ENCODE peak calls at places on chromosomes 5 and 9, in ten cellular contexts. W is RWPE1, S is fibroblast of mammary gland, E is HL-60, L is sigmoid colon, Y is uterus, N is OCI-LY7, V is AG09319, U is ovary, F is left lung. B is an unnamed sample.

GRCh38 chr5:172678902-172679301 is 37.8 kb downstream of the NEURL1B start:
- DNase-seq in W (no peak), S (no peak), E (no peak), L (peak), Y (peak), N (no peak), V (no peak), U (peak), F (no peak), B (peak)

GRCh38 chr5:63822633-63823032 is 139.6 kb downstream of the HTR1A start:
- DNase-seq in W (peak), S (no peak), E (no peak), L (no peak), Y (no peak), N (no peak), V (no peak), U (no peak), F (no peak), B (no peak)

GRCh38 chr9:37761511-37761910 is 7.9 kb downstream of the TRMT10B start:
- DNase-seq in W (no peak), S (peak), E (no peak), L (no peak), Y (no peak), N (no peak), V (no peak), U (no peak), F (no peak), B (no peak)

GRCh38 chr5:5288236-5288635 is 134.2 kb upstream of the ICE1 start:
- DNase-seq in W (peak), S (peak), E (no peak), L (no peak), Y (no peak), N (no peak), V (no peak), U (no peak), F (no peak), B (no peak)

GRCh38 chr5:143277536-143277935 is 126.0 kb downstream of the NR3C1 start:
- DNase-seq in W (no peak), S (no peak), E (no peak), L (no peak), Y (no peak), N (no peak), V (no peak), U (no peak), F (no peak), B (no peak)

GRCh38 chr5:66367814-66368541 is 223.9 kb downstream of the SREK1 start:
- DNase-seq in W (no peak), S (no peak), E (no peak), L (no peak), Y (no peak), N (no peak), V (no peak), U (no peak), F (no peak), B (no peak)

GRCh38 chr5:120604898-120605297 is 140.8 kb downstream of the PRR16 start:
- DNase-seq in W (peak), S (peak), E (no peak), L (no peak), Y (no peak), N (no peak), V (peak), U (no peak), F (no peak), B (no peak)

GRCh38 chr5:1951165-1951816 is 68.6 kb upstream of the IRX4 start:
- DNase-seq in W (no peak), S (no peak), E (no peak), L (no peak), Y (no peak), N (no peak), V (no peak), U (no peak), F (no peak), B (no peak)

GRCh38 chr5:12147513-12147912 is 243.3 kb upstream of the CTNND2 start:
- DNase-seq in W (no peak), S (no peak), E (no peak), L (no peak), Y (no peak), N (no peak), V (no peak), U (no peak), F (no peak), B (no peak)

GRCh38 chr5:159290741-159291140 is 27.7 kb downstream of the UBLCP1 start:
- DNase-seq in W (peak), S (no peak), E (no peak), L (no peak), Y (no peak), N (no peak), V (no peak), U (no peak), F (no peak), B (no peak)

DNA sequence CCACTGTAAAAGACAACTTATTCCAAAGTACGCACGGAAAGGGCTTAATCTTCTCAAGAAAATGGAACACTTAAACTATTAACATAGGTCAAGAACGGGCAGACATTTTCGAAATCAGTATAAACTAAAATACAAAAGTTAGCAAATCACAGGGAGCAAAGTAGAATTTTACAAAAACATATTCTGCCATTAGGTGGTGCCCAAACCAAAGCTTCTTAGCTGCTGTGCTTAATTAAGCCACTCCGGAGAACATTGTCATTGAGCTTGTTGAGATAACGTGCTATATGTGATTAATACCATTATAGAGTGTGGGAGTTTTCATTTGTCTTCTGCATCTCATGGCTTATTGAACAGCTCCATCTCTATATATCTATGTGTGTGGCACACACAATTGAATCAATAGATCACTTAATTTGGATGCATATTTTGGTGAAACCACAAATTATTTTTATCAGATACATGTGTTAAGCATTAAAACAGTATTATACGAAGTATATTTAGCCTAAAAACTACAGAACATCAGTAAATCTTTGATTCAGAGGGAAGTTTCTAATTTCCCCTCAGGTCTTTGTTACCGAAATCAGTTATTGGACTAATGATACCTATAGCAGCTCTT is 23.4 kb downstream of the UBLCP1 start:
- DNase-seq in W (no peak), S (peak), E (peak), L (no peak), Y (no peak), N (peak), V (no peak), U (no peak), F (no peak), B (no peak)
- TF ChIP-seq CTCF in W (peak), S (peak), E (peak), L (no peak), Y (peak), N (peak), V (peak), U (peak), F (peak), B (peak)

GRCh38 chr9:134642385-134643181 is 980 bp downstream of the COL5A1 start:
- DNase-seq in W (peak), S (peak), E (no peak), L (peak), Y (peak), N (no peak), V (peak), U (peak), F (peak), B (peak)
- TF ChIP-seq CTCF in W (no peak), S (peak), E (no peak), L (peak), Y (peak), N (no peak), V (peak), U (no peak), F (no peak), B (no peak)

GRCh38 chr5:37005252-37005651 is 128.7 kb downstream of the NIPBL start:
- DNase-seq in W (no peak), S (peak), E (no peak), L (no peak), Y (no peak), N (no peak), V (no peak), U (no peak), F (no peak), B (no peak)

GRCh38 chr5:37005946-37006540 is 129.5 kb downstream of the NIPBL start:
- DNase-seq in W (peak), S (peak), E (no peak), L (no peak), Y (no peak), N (peak), V (no peak), U (no peak), F (no peak), B (no peak)

GRCh38 chr5:36998578-36998977 is 122.0 kb downstream of the NIPBL start:
- DNase-seq in W (no peak), S (no peak), E (no peak), L (no peak), Y (no peak), N (no peak), V (no peak), U (no peak), F (no peak), B (no peak)

DNA sequence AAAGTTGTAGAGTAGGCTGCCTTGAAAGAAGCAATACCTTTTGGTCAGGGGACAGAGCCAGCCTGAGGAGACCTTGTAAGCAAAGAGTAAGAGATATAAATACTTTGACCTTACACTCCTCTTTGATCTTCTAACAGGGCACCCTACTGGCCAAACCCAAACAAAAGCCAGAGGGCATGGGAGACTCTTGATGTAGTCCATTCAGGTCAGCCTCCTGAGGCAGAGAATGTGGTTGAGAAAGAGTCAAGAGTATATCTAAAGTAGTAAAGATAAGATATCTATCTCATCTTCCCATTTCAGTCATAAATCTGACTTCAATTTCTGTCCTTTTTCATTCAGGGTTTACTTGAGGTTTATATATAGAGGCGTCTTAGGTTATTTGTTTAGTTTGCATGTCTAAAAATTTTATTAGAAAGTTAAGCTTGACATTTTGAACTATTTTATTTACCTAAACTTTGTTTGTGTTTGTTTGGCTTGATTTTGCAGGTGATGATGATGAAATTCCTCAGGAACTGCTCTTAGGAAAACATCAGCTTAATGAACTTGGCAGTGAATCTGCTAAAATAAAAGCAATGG is 125.7 kb downstream of the NIPBL start:
- DNase-seq in W (no peak), S (no peak), E (no peak), L (no peak), Y (no peak), N (no peak), V (no peak), U (no peak), F (no peak), B (no peak)
- TF ChIP-seq CTCF in W (no peak), S (no peak), E (no peak), L (no peak), Y (no peak), N (no peak), V (no peak), U (no peak), F (no peak), B (no peak)

GRCh38 chr9:82911997-82912396 is 150.9 kb downstream of the RASEF start:
- DNase-seq in W (no peak), S (no peak), E (no peak), L (no peak), Y (no peak), N (no peak), V (no peak), U (no peak), F (no peak), B (no peak)

GRCh38 chr9:82912639-82913038 is 150.3 kb downstream of the RASEF start:
- DNase-seq in W (peak), S (no peak), E (no peak), L (no peak), Y (no peak), N (no peak), V (no peak), U (no peak), F (no peak), B (no peak)
- TF ChIP-seq CTCF in W (peak), S (no peak), E (no peak), L (no peak), Y (no peak), N (peak), V (no peak), U (no peak), F (no peak), B (no peak)

DNA sequence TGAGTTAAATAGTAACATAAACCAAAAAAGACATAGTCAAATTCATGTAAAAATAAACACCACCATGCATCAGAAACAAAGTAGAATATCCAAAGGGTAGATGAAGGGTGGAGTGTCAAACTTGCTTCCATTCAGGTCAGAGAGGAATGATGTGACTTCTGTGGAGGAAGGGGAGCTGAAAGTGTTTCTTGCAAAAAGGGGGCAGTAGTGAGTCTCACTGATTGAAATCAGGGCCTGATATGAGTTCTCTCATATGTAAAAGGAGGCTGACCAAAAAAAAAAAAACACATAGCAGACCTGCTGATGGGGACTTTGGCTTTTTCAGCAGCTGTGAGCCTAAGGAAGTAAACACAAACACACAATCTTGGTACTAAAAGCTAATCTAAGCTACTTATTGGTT is 38.8 kb upstream of the RGMB start:
- DNase-seq in W (no peak), S (no peak), E (no peak), L (no peak), Y (no peak), N (peak), V (no peak), U (no peak), F (no peak), B (no peak)
- TF ChIP-seq CTCF in W (no peak), S (peak), E (no peak), L (no peak), Y (no peak), N (peak), V (no peak), U (no peak), F (no peak), B (no peak)

GRCh38 chr5:133319905-133320520 is 268.2 kb downstream of the HSPA4 start:
- DNase-seq in W (peak), S (no peak), E (no peak), L (no peak), Y (no peak), N (peak), V (no peak), U (no peak), F (no peak), B (no peak)
- TF ChIP-seq CTCF in W (no peak), S (no peak), E (no peak), L (no peak), Y (no peak), N (peak), V (no peak), U (no peak), F (no peak), B (no peak)

GRCh38 chr9:87686520-87687090 is 39.3 kb upstream of the CTSL start:
- DNase-seq in W (no peak), S (no peak), E (no peak), L (no peak), Y (no peak), N (no peak), V (no peak), U (no peak), F (peak), B (no peak)

GRCh38 chr9:87685871-87686519 is 39.9 kb upstream of the CTSL start:
- DNase-seq in W (no peak), S (peak), E (peak), L (no peak), Y (no peak), N (no peak), V (no peak), U (no peak), F (peak), B (peak)

GRCh38 chr9:87683751-87684626 is 41.9 kb upstream of the CTSL start:
- DNase-seq in W (no peak), S (no peak), E (no peak), L (no peak), Y (no peak), N (no peak), V (no peak), U (no peak), F (peak), B (no peak)

GRCh38 chr9:87685431-87685830 is 40.5 kb upstream of the CTSL start:
- DNase-seq in W (no peak), S (peak), E (no peak), L (no peak), Y (no peak), N (no peak), V (no peak), U (no peak), F (no peak), B (no peak)

GRCh38 chr9:87684627-87685204 is 41.2 kb upstream of the CTSL start:
- DNase-seq in W (peak), S (peak), E (peak), L (no peak), Y (peak), N (no peak), V (no peak), U (peak), F (no peak), B (peak)
- TF ChIP-seq CTCF in W (peak), S (peak), E (peak), L (peak), Y (peak), N (peak), V (peak), U (peak), F (peak), B (peak)

GRCh38 chr5:138536665-138537315 is 6.2 kb downstream of the ETF1 start:
- DNase-seq in W (peak), S (peak), E (no peak), L (no peak), Y (no peak), N (no peak), V (no peak), U (no peak), F (no peak), B (no peak)
- TF ChIP-seq CTCF in W (no peak), S (peak), E (no peak), L (no peak), Y (no peak), N (peak), V (peak), U (no peak), F (no peak), B (no peak)